ENCODE peak calls at places on chromosomes 11 and 22, in nine cellular contexts. A, T, B, Q, E, L, S, M and U are unnamed samples.

GRCh38 chr11:130828741-130829140 is 87.5 kb downstream of the SNX19 start:
- DNase-seq in B (no peak), T (no peak), A (no peak), L (no peak), S (no peak), Q (no peak), M (no peak), E (no peak), U (no peak)

GRCh38 chr11:16610213-16610737 is 128.2 kb upstream of the C11orf58 start:
- DNase-seq in A (no peak), M (no peak), S (no peak), T (no peak), E (no peak), L (no peak), Q (no peak), B (no peak), U (no peak)

GRCh38 chr22:20180640-20181039 is 29.8 kb upstream of the CCDC188 start:
- DNase-seq in M (no peak), Q (no peak), T (no peak), L (no peak), A (no peak), B (no peak), S (no peak), E (no peak), U (no peak)

GRCh38 chr11:104713366-104713765 is 184.9 kb downstream of the CASP12 start:
- DNase-seq in A (no peak), S (no peak), M (no peak), B (no peak), L (no peak), Q (no peak), E (no peak), T (no peak), U (no peak)

GRCh38 chr11:45343988-45344387 is 57.8 kb upstream of the SYT13 start:
- DNase-seq in M (no peak), S (no peak), Q (no peak), T (no peak), L (no peak), A (no peak), E (no peak), B (no peak), U (no peak)

GRCh38 chr11:10627816-10628215 is 59.4 kb upstream of the LYVE1 start:
- DNase-seq in E (no peak), A (no peak), M (no peak), S (no peak), B (no peak), Q (no peak), L (peak), T (no peak), U (no peak)

GRCh38 chr11:107006076-107006833 is 12.0 kb downstream of the GUCY1A2 start:
- DNase-seq in A (no peak), S (no peak), Q (no peak), L (no peak), B (no peak), T (no peak), M (no peak), E (no peak), U (no peak)

GRCh38 chr11:130571947-130572584 is 123.6 kb downstream of the ADAMTS15 start:
- DNase-seq in A (no peak), S (no peak), M (no peak), B (no peak), T (no peak), E (no peak), Q (no peak), L (no peak), U (no peak)

GRCh38 chr11:78961186-78961782 is 386.6 kb upstream of the NARS2 start:
- DNase-seq in A (no peak), B (no peak), T (peak), S (peak), E (peak), M (no peak), L (peak), Q (peak), U (peak)

GRCh38 chr11:33687733-33688479 is 12.7 kb downstream of the C11orf91 start:
- DNase-seq in L (peak), E (peak), S (peak), B (peak), Q (peak), M (peak), A (peak), T (peak), U (peak)

GRCh38 chr22:32206774-32207758 is 2.2 kb upstream of the RFPL2 start:
- DNase-seq in B (no peak), L (peak), Q (peak), E (peak), A (peak), M (peak), S (no peak), T (peak), U (peak)

GRCh38 chr11:9784602-9785315 is 120.9 kb downstream of the SWAP70 start:
- DNase-seq in L (no peak), T (no peak), E (peak), Q (no peak), A (no peak), B (no peak), M (no peak), S (no peak), U (no peak)

DNA sequence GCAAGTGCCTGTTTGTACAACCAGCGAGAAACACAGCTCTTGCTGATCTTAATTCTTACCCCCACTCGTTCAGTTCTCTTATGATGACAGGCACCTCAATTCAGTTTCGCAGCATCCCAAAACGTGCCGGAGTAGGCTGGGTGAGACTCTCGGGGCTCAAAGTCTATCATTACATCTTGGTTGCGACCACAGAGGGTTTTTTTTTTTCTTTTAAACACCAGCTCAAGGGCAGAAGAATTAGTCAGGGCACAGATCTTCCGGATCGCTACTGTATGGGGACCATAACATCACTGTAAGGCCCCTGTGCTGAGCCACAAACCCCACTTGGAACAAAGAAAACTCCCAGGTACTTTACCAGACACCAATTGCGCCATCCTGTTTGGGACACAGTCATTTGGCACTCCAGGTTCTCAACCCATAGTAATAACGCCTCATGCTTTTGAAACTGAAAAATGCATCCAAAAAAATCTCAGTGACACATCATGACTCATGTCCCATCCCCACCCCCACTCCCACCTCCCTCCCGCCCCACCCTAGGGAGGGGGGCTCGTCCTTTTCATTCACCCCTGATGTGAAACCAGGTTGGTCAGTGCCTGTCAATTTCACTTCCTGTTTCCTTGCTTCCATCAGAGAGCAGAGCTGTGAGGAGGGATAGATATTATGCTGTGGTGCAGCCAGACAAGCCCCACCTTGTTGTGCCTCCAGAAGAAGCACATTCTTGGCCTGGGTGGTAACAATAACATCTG is 41.0 kb upstream of the CD5 start:
- DNase-seq in E (peak), A (no peak), B (peak), T (no peak), S (no peak), M (no peak), Q (peak), L (no peak), U (peak)
- TF ChIP-seq CTCF in E (no peak), A (no peak), B (no peak), T (no peak), S (no peak), M (no peak), Q (no peak), L (no peak), U (no peak)

DNA sequence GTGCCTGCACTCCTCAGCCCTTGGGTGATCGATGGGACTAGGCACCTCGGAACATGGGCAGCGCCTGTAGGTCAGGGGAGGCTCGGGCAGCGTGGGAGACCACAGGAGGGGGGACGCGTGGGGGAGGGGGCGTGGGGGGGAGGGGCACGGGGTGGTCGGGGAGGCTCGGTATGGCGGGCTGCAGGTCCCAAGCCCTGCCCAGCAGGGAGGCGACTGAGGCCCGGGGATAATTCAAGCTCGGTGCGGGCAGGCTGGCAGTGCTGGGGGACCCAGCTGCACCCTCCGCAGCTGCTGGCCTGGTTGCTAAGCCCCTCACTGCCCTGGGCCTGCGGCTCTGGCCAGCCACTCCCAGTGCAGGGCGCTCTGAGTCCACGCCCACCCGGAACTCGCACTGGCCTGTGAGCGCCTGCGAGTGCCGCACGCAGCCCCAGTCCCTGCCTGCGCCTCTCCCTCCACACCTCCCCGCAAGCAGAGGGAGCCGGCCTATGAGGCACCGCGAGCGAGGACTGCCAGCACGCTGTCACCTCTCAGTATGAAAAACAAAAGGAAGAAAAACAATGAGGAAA is 1698.3 kb upstream of the RAG2 start:
- DNase-seq in S (no peak), T (no peak), B (no peak), M (no peak), E (no peak), Q (no peak), A (no peak), L (no peak), U (no peak)
- H3K4me3 ChIP-seq in S (no peak), T (no peak), B (no peak), M (no peak), E (no peak), Q (no peak), A (no peak), L (no peak), U (no peak)

GRCh38 chr11:88146106-88146505 is 29.1 kb downstream of the RAB38 start:
- DNase-seq in B (no peak), T (no peak), M (no peak), E (no peak), Q (no peak), S (no peak), A (no peak), L (no peak), U (no peak)
- TF ChIP-seq MAX in B (no peak), T (no peak), M (no peak), E (no peak), Q (no peak), S (no peak), A (no peak), L (no peak), U (no peak)

GRCh38 chr11:64652586-64653387 is 61.8 kb downstream of the SLC22A12 start:
- DNase-seq in M (peak), T (peak), Q (peak), L (peak), B (no peak), A (peak), S (peak), E (peak), U (peak)
- TF ChIP-seq CTCF in M (peak), T (peak), Q (peak), L (peak), B (peak), A (peak), S (peak), E (peak), U (peak)

GRCh38 chr11:120746836-120747609 is 235.5 kb downstream of the GRIK4 start:
- DNase-seq in L (no peak), M (no peak), B (no peak), Q (no peak), A (no peak), S (no peak), E (peak), T (peak), U (no peak)
- H3K4me3 ChIP-seq in L (no peak), M (no peak), B (no peak), Q (no peak), A (no peak), S (no peak), E (no peak), T (no peak), U (no peak)

GRCh38 chr22:24473278-24473677 is 21.9 kb upstream of the UPB1 start:
- DNase-seq in M (no peak), T (no peak), A (no peak), Q (no peak), S (no peak), E (no peak), B (no peak), L (no peak), U (peak)

GRCh38 chr22:24474649-24475048 is 20.5 kb upstream of the UPB1 start:
- DNase-seq in A (no peak), L (no peak), T (no peak), B (no peak), M (no peak), E (no peak), S (no peak), Q (no peak), U (no peak)

GRCh38 chr22:24471570-24471969 is 23.6 kb upstream of the UPB1 start:
- DNase-seq in B (no peak), E (no peak), M (no peak), A (no peak), T (no peak), S (peak), L (peak), Q (no peak), U (no peak)

DNA sequence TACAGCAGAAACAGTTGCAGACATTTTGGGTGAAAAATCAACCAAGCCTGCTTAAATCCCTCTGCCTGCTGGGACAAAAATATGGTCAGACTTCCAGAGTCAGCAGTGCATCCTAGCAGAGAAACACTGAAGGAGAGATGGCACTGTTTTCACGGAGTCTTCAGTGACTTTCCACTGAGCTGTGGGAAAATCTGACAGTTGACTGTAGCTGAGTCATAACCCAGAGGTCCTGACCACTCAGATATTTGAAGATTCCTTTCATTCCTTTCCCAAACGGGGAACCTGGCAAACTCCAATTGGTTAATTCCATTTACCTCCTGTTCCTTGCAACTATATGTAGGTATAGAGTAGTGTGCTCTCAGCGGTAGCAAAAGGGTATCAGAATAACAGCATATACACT is 20.9 kb upstream of the UPB1 start:
- DNase-seq in M (peak), T (no peak), E (no peak), B (no peak), Q (peak), L (no peak), S (peak), A (no peak), U (no peak)
- TF ChIP-seq MAX in M (no peak), T (peak), E (no peak), B (no peak), Q (no peak), L (no peak), S (no peak), A (no peak), U (no peak)

GRCh38 chr11:35619754-35620640 is 1.7 kb downstream of the FJX1 start:
- DNase-seq in A (peak), E (peak), M (peak), Q (no peak), B (no peak), S (peak), L (peak), T (peak), U (no peak)
- TF ChIP-seq CTCF in A (no peak), E (no peak), M (no peak), Q (no peak), B (no peak), S (no peak), L (no peak), T (peak), U (no peak)

DNA sequence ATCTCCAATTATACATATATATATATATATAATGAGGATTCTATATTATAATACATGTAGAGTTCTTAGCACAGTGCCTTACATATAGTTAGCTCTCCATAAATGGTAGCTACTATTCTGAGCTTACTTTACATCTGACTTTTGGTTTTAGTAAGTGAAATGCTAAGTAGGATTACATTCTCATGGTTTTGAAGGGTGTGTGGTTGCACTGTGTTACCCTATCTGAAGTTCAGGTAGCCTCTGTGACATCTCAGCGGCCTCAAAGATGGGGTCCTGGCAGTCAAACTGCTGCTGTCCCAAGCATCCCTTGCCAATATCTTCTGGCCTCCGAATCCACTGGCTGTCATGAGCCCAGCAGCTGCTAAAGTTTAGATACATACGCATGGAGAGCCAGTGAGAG is 34.8 kb downstream of the UBASH3B start:
- DNase-seq in A (no peak), M (no peak), L (no peak), B (no peak), Q (no peak), T (no peak), E (no peak), S (no peak), U (peak)
- H3K4me3 ChIP-seq in A (no peak), M (no peak), L (no peak), B (no peak), Q (no peak), T (no peak), E (no peak), S (no peak), U (no peak)

DNA sequence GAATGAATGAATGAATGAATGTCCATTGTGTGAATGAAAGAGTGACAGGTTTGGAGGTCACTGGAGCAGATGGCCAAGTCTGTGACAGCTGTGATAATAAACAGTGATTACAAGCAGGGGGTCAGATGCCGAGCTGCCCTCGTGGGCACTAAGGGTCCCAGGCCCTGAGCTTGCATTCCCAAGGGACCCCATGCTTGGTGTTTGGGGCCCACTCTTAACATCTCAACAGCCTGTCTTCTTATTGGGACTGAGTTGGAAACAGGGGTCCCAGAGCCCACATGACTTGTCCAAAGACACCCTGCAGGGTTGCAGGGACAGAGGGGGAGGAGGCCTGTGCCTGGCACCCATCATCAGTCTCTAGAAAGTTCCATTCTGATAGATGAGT is 12.0 kb upstream of the ANO1 start:
- DNase-seq in S (no peak), L (peak), B (no peak), A (no peak), Q (no peak), E (no peak), T (no peak), M (no peak), U (no peak)
- TF ChIP-seq MAX in S (no peak), L (no peak), B (no peak), A (no peak), Q (no peak), E (no peak), T (no peak), M (no peak), U (no peak)

DNA sequence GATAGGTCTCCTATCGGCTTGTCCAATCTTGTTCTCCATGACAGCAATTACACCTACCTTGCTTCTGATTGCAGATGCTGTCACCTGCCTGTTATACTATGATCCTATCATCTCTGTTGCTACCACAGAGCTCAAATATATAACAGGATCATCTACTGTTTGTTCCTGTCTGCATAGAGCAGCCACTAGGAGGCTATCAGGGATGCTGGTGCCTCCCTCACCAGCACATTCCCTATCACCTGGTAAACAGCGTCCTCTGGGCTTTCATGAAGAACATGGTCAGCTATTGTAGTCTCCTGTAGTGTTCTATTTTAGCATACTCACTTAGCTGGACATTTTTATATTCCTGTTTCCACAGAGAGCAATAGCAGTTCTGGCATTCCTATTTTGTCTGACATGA is 87.8 kb upstream of the FAT3 start:
- DNase-seq in A (no peak), M (no peak), Q (no peak), E (peak), B (no peak), T (no peak), L (no peak), S (no peak), U (peak)
- TF ChIP-seq CTCF in A (peak), M (no peak), Q (no peak), E (peak), B (no peak), T (peak), L (peak), S (no peak), U (peak)